ENCODE peak calls at places on chromosomes 2 and 18, in ten cellular contexts. One of them, this sample, is unnamed.

GRCh38 chr2:234308073-234308813 is 188.6 kb downstream of the ARL4C start:
- DNase-seq in mammary epithelial cell: no peak
- DNase-seq in Peyer's patch: no peak
- DNase-seq in body of pancreas: no peak
- DNase-seq in BJ: no peak
- DNase-seq in psoas muscle: no peak
- DNase-seq in tibial artery: no peak
- DNase-seq in left lung: no peak
- DNase-seq in upper lobe of left lung: no peak
- DNase-seq in astrocyte: peak; percentile 72
- DNase-seq in this sample: peak; percentile 86

GRCh38 chr2:196610796-196611195 is 28.7 kb upstream of the CCDC150 start:
- DNase-seq in mammary epithelial cell: no peak
- DNase-seq in Peyer's patch: no peak
- DNase-seq in body of pancreas: no peak
- DNase-seq in BJ: no peak
- DNase-seq in psoas muscle: no peak
- DNase-seq in tibial artery: no peak
- DNase-seq in left lung: no peak
- DNase-seq in upper lobe of left lung: no peak
- DNase-seq in astrocyte: peak; percentile 73
- DNase-seq in this sample: no peak

GRCh38 chr2:65300134-65300771 is 72.6 kb downstream of the ACTR2 start:
- DNase-seq in mammary epithelial cell: no peak
- DNase-seq in Peyer's patch: no peak
- DNase-seq in body of pancreas: peak; percentile 68
- DNase-seq in BJ: no peak
- DNase-seq in psoas muscle: peak; percentile 92
- DNase-seq in tibial artery: peak; percentile 91
- DNase-seq in left lung: no peak
- DNase-seq in upper lobe of left lung: peak; percentile 84
- DNase-seq in astrocyte: peak; percentile 77
- DNase-seq in this sample: peak; percentile 60

GRCh38 chr2:128536925-128537620 is 218.4 kb upstream of the HS6ST1 start:
- DNase-seq in mammary epithelial cell: peak; percentile 59
- DNase-seq in Peyer's patch: no peak
- DNase-seq in body of pancreas: no peak
- DNase-seq in BJ: peak; percentile 76
- DNase-seq in psoas muscle: no peak
- DNase-seq in tibial artery: no peak
- DNase-seq in left lung: peak; percentile 34
- DNase-seq in upper lobe of left lung: no peak
- DNase-seq in astrocyte: peak; percentile 98
- DNase-seq in this sample: peak; percentile 99

GRCh38 chr2:120175000-120175581 is 48.1 kb downstream of the TMEM185B start:
- DNase-seq in mammary epithelial cell: peak; percentile 47
- DNase-seq in Peyer's patch: no peak
- DNase-seq in body of pancreas: peak; percentile 53
- DNase-seq in BJ: peak; percentile 2
- DNase-seq in psoas muscle: no peak
- DNase-seq in tibial artery: no peak
- DNase-seq in left lung: no peak
- DNase-seq in upper lobe of left lung: no peak
- DNase-seq in astrocyte: peak; percentile 32
- DNase-seq in this sample: peak; percentile 55

GRCh38 chr2:219643788-219644398 is 16.5 kb downstream of the SLC4A3 start:
- DNase-seq in mammary epithelial cell: no peak
- DNase-seq in Peyer's patch: no peak
- DNase-seq in body of pancreas: no peak
- DNase-seq in BJ: no peak
- DNase-seq in psoas muscle: no peak
- DNase-seq in tibial artery: no peak
- DNase-seq in left lung: no peak
- DNase-seq in upper lobe of left lung: no peak
- DNase-seq in astrocyte: no peak
- DNase-seq in this sample: no peak

GRCh38 chr18:36128907-36129299 is 237 bp downstream of the SLC39A6 start:
- DNase-seq in mammary epithelial cell: no peak
- DNase-seq in Peyer's patch: no peak
- DNase-seq in body of pancreas: no peak
- DNase-seq in BJ: no peak
- DNase-seq in psoas muscle: no peak
- DNase-seq in tibial artery: no peak
- DNase-seq in left lung: no peak
- DNase-seq in upper lobe of left lung: no peak
- DNase-seq in astrocyte: no peak
- DNase-seq in this sample: no peak

GRCh38 chr2:120430501-120430830 is 84.5 kb downstream of the INHBB start:
- DNase-seq in mammary epithelial cell: no peak
- DNase-seq in Peyer's patch: no peak
- DNase-seq in body of pancreas: no peak
- DNase-seq in BJ: no peak
- DNase-seq in psoas muscle: no peak
- DNase-seq in tibial artery: no peak
- DNase-seq in left lung: no peak
- DNase-seq in upper lobe of left lung: peak; percentile 25
- DNase-seq in astrocyte: no peak
- DNase-seq in this sample: no peak

DNA sequence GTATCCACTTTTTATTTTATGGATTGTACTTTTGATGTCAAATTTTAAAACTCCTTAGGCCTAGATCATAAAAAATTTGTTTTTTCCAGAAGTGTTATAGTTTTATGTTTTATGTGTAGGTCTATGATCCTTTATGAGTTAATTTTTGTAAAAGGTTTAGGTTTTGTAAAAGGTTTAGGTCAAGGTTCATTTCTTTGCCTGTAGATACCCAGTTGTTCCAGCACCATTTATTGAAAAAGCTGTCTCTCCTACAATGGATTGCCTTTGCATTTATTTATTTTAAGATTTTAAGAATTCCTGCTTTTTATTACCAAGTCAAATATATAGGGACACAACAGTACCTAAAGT is 32.1 kb upstream of the E2F6 start:
- DNase-seq in mammary epithelial cell: no peak
- DNase-seq in Peyer's patch: no peak
- DNase-seq in body of pancreas: no peak
- DNase-seq in BJ: no peak
- DNase-seq in psoas muscle: no peak
- DNase-seq in tibial artery: no peak
- DNase-seq in left lung: no peak
- DNase-seq in upper lobe of left lung: no peak
- DNase-seq in astrocyte: no peak
- DNase-seq in this sample: no peak
- H3K27me3 ChIP-seq in mammary epithelial cell: peaks cover 9% of the 10 kb centered on the region
- H3K27me3 ChIP-seq in Peyer's patch: no peaks in the 10 kb centered on the region
- H3K27me3 ChIP-seq in body of pancreas: no peaks in the 10 kb centered on the region
- H3K27me3 ChIP-seq in BJ: peaks cover 8% of the 10 kb centered on the region
- H3K27me3 ChIP-seq in psoas muscle: no peaks in the 10 kb centered on the region
- H3K27me3 ChIP-seq in tibial artery: no peaks in the 10 kb centered on the region
- H3K27me3 ChIP-seq in left lung: no peaks in the 10 kb centered on the region
- H3K27me3 ChIP-seq in upper lobe of left lung: no peaks in the 10 kb centered on the region
- H3K27me3 ChIP-seq in astrocyte: peaks cover 25% of the 10 kb centered on the region
- H3K27me3 ChIP-seq in this sample: peaks cover 2% of the 10 kb centered on the region

GRCh38 chr2:100518801-100519200 is 44.0 kb upstream of the PDCL3 start:
- DNase-seq in mammary epithelial cell: peak; percentile 8
- DNase-seq in Peyer's patch: no peak
- DNase-seq in body of pancreas: no peak
- DNase-seq in BJ: no peak
- DNase-seq in psoas muscle: no peak
- DNase-seq in tibial artery: no peak
- DNase-seq in left lung: no peak
- DNase-seq in upper lobe of left lung: no peak
- DNase-seq in astrocyte: no peak
- DNase-seq in this sample: no peak

GRCh38 chr2:100509066-100509465 is 38.8 kb downstream of the NMS start:
- DNase-seq in mammary epithelial cell: no peak
- DNase-seq in Peyer's patch: no peak
- DNase-seq in body of pancreas: no peak
- DNase-seq in BJ: no peak
- DNase-seq in psoas muscle: no peak
- DNase-seq in tibial artery: no peak
- DNase-seq in left lung: no peak
- DNase-seq in upper lobe of left lung: no peak
- DNase-seq in astrocyte: no peak
- DNase-seq in this sample: no peak

GRCh38 chr2:100517556-100517955 is 45.2 kb upstream of the PDCL3 start:
- DNase-seq in mammary epithelial cell: no peak
- DNase-seq in Peyer's patch: no peak
- DNase-seq in body of pancreas: no peak
- DNase-seq in BJ: no peak
- DNase-seq in psoas muscle: no peak
- DNase-seq in tibial artery: no peak
- DNase-seq in left lung: no peak
- DNase-seq in upper lobe of left lung: no peak
- DNase-seq in astrocyte: no peak
- DNase-seq in this sample: no peak

DNA sequence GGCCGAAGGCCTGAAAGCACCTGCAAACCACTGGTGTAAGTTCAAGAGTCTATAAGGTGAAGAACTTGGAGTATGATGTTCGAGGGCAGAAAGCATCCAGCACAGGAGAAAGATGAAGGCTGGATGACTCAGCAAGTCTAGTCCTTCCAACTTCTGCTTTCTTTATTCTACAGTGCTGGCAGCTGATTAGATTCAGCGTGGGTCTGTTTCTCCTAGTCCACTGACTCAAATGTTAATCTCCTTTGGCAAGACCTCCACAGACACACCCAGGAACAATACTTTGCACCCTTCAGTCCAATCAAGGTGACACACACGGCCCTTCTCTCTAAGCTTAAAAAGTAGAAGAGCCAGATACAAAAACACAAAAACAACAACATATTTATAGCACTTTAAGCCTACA is 43.4 kb downstream of the NMS start:
- DNase-seq in mammary epithelial cell: no peak
- DNase-seq in Peyer's patch: no peak
- DNase-seq in body of pancreas: no peak
- DNase-seq in BJ: no peak
- DNase-seq in psoas muscle: no peak
- DNase-seq in tibial artery: no peak
- DNase-seq in left lung: no peak
- DNase-seq in upper lobe of left lung: no peak
- DNase-seq in astrocyte: no peak
- DNase-seq in this sample: no peak
- H3K27me3 ChIP-seq in mammary epithelial cell: peaks cover 2% of the 10 kb centered on the region
- H3K27me3 ChIP-seq in Peyer's patch: no peaks in the 10 kb centered on the region
- H3K27me3 ChIP-seq in body of pancreas: no peaks in the 10 kb centered on the region
- H3K27me3 ChIP-seq in BJ: peaks cover 1% of the 10 kb centered on the region
- H3K27me3 ChIP-seq in psoas muscle: no peaks in the 10 kb centered on the region
- H3K27me3 ChIP-seq in tibial artery: no peaks in the 10 kb centered on the region
- H3K27me3 ChIP-seq in left lung: no peaks in the 10 kb centered on the region
- H3K27me3 ChIP-seq in upper lobe of left lung: no peaks in the 10 kb centered on the region
- H3K27me3 ChIP-seq in astrocyte: no peaks in the 10 kb centered on the region
- H3K27me3 ChIP-seq in this sample: no peaks in the 10 kb centered on the region

GRCh38 chr2:31411771-31412170 is 2.8 kb downstream of the XDH start:
- DNase-seq in mammary epithelial cell: peak; percentile 52
- DNase-seq in Peyer's patch: no peak
- DNase-seq in body of pancreas: no peak
- DNase-seq in BJ: no peak
- DNase-seq in psoas muscle: no peak
- DNase-seq in tibial artery: no peak
- DNase-seq in left lung: no peak
- DNase-seq in upper lobe of left lung: no peak
- DNase-seq in astrocyte: no peak
- DNase-seq in this sample: no peak

GRCh38 chr2:31413025-31413424 is 1.5 kb downstream of the XDH start:
- DNase-seq in mammary epithelial cell: no peak
- DNase-seq in Peyer's patch: no peak
- DNase-seq in body of pancreas: no peak
- DNase-seq in BJ: peak; percentile 46
- DNase-seq in psoas muscle: no peak
- DNase-seq in tibial artery: no peak
- DNase-seq in left lung: no peak
- DNase-seq in upper lobe of left lung: no peak
- DNase-seq in astrocyte: no peak
- DNase-seq in this sample: no peak

GRCh38 chr2:31413876-31414550 is 529 bp downstream of the XDH start:
- DNase-seq in mammary epithelial cell: no peak
- DNase-seq in Peyer's patch: no peak
- DNase-seq in body of pancreas: no peak
- DNase-seq in BJ: no peak
- DNase-seq in psoas muscle: no peak
- DNase-seq in tibial artery: no peak
- DNase-seq in left lung: no peak
- DNase-seq in upper lobe of left lung: no peak
- DNase-seq in astrocyte: no peak
- DNase-seq in this sample: no peak

GRCh38 chr2:31415421-31415820 is 879 bp upstream of the XDH start:
- DNase-seq in mammary epithelial cell: no peak
- DNase-seq in Peyer's patch: no peak
- DNase-seq in body of pancreas: no peak
- DNase-seq in BJ: peak; percentile 82
- DNase-seq in psoas muscle: no peak
- DNase-seq in tibial artery: no peak
- DNase-seq in left lung: no peak
- DNase-seq in upper lobe of left lung: no peak
- DNase-seq in astrocyte: no peak
- DNase-seq in this sample: no peak

DNA sequence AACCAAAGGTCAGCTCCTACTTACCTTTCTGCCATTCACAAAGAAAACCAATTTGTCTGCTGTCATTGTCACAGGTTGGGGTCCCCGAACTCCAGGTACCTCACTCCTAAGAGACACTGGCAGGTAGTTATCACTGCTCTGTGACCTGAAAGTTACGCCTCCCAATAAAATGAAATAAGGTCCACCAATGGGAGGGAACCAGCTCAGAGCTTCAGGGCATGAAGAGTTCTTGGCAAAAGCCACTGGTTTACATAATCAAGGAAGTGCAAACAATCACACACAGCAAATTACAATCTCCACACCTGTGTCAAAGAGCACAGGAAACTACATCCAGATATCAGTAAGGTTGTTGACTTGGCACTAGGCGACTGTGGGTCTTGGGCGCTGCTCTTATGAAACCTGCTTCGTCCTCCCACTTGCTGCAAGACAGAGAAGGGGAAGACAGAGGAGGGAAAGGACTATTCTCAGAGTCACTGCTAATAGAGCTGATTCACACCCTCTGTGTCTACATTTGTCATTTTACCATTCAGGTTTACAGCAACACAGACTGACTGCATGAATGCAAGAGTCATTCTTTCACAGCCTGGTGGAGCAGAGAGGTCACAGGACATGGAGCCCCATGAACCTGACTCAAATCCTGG is at the start of gene XDH:
- DNase-seq in mammary epithelial cell: peak; percentile 78
- DNase-seq in Peyer's patch: no peak
- DNase-seq in body of pancreas: peak; percentile 59
- DNase-seq in BJ: no peak
- DNase-seq in psoas muscle: no peak
- DNase-seq in tibial artery: no peak
- DNase-seq in left lung: no peak
- DNase-seq in upper lobe of left lung: no peak
- DNase-seq in astrocyte: no peak
- DNase-seq in this sample: no peak
- H3K27me3 ChIP-seq in mammary epithelial cell: no peaks in the 10 kb centered on the region
- H3K27me3 ChIP-seq in Peyer's patch: no peaks in the 10 kb centered on the region
- H3K27me3 ChIP-seq in body of pancreas: no peaks in the 10 kb centered on the region
- H3K27me3 ChIP-seq in BJ: no peaks in the 10 kb centered on the region
- H3K27me3 ChIP-seq in psoas muscle: no peaks in the 10 kb centered on the region
- H3K27me3 ChIP-seq in tibial artery: no peaks in the 10 kb centered on the region
- H3K27me3 ChIP-seq in left lung: no peaks in the 10 kb centered on the region
- H3K27me3 ChIP-seq in upper lobe of left lung: no peaks in the 10 kb centered on the region
- H3K27me3 ChIP-seq in astrocyte: no peaks in the 10 kb centered on the region
- H3K27me3 ChIP-seq in this sample: no peaks in the 10 kb centered on the region

DNA sequence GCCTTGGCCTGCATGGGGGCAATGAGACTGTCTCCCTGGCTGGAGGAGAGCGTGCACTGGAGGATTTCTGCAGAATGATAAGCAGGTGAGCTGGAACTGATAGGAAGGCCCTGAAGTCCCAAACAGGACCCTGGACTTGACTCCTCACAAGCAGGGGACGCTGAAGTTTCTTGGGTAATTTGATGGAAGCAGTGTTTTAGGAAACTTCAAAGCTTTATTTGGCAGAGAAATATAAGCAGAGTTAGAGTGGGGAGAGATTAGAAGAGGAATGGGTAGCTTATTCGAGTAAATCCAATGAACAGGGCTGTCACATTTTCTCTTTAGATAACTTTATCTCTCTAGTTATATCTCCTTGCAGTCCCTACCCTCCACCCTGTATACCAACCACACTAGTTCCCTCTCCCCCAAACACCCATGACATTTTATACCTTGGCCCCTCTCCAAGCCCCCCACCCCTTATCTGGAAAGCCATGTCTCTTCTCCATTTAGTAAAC is 73.6 kb upstream of the IGFBP5 start:
- DNase-seq in mammary epithelial cell: no peak
- DNase-seq in Peyer's patch: no peak
- DNase-seq in body of pancreas: no peak
- DNase-seq in BJ: no peak
- DNase-seq in psoas muscle: no peak
- DNase-seq in tibial artery: no peak
- DNase-seq in left lung: no peak
- DNase-seq in upper lobe of left lung: no peak
- DNase-seq in astrocyte: no peak
- DNase-seq in this sample: no peak
- H3K27me3 ChIP-seq in mammary epithelial cell: no peaks in the 10 kb centered on the region
- H3K27me3 ChIP-seq in Peyer's patch: no peaks in the 10 kb centered on the region
- H3K27me3 ChIP-seq in body of pancreas: no peaks in the 10 kb centered on the region
- H3K27me3 ChIP-seq in BJ: peaks cover 4% of the 10 kb centered on the region
- H3K27me3 ChIP-seq in psoas muscle: no peaks in the 10 kb centered on the region
- H3K27me3 ChIP-seq in tibial artery: no peaks in the 10 kb centered on the region
- H3K27me3 ChIP-seq in left lung: no peaks in the 10 kb centered on the region
- H3K27me3 ChIP-seq in upper lobe of left lung: no peaks in the 10 kb centered on the region
- H3K27me3 ChIP-seq in astrocyte: peaks cover 2% of the 10 kb centered on the region
- H3K27me3 ChIP-seq in this sample: peaks cover 2% of the 10 kb centered on the region